ENCODE peak calls at places on chromosomes 16 and 17, in nine cellular contexts. C, R, A, T, X, U, O, F and B are unnamed samples.

GRCh38 chr16:87607871-87608270 is 5.6 kb downstream of the JPH3 start:
- DNase-seq in A (no peak), X (no peak), F (no peak), C (no peak), R (no peak), T (no peak), O (no peak), U (no peak), B (no peak)

GRCh38 chr16:9437115-9437514 is 345.7 kb downstream of the HAPSTR1 start:
- DNase-seq in A (no peak), U (no peak), F (no peak), O (no peak), T (no peak), C (no peak), X (no peak), R (no peak), B (no peak)

GRCh38 chr17:15332338-15332737 is 9.1 kb downstream of the TEKT3 start:
- DNase-seq in U (no peak), F (no peak), X (no peak), R (no peak), T (no peak), C (no peak), O (no peak), A (no peak), B (no peak)

GRCh38 chr17:59370580-59371299 is 39.3 kb downstream of the YPEL2 start:
- DNase-seq in O (no peak), X (no peak), A (no peak), T (no peak), C (no peak), U (no peak), R (no peak), F (no peak), B (no peak)

GRCh38 chr17:75808905-75809621 is 24.5 kb downstream of the UNK start:
- DNase-seq in T (no peak), A (no peak), U (no peak), O (peak; percentile 93), F (peak; percentile 62), C (no peak), R (peak; percentile 74), X (no peak), B (no peak)

GRCh38 chr16:57191056-57191536 is 5.0 kb downstream of the RSPRY1 start:
- DNase-seq in F (no peak), O (peak; percentile 86), U (peak; percentile 69), X (no peak), C (no peak), R (no peak), T (no peak), A (no peak), B (no peak)

GRCh38 chr17:78998311-78999055 is 11.1 kb downstream of the CANT1 start:
- DNase-seq in C (no peak), X (no peak), U (no peak), R (no peak), A (no peak), O (peak; percentile 18), F (no peak), T (no peak), B (peak; percentile 1)

GRCh38 chr17:80862341-80862969 is 129.2 kb upstream of the CHMP6 start:
- DNase-seq in U (no peak), T (no peak), R (no peak), X (no peak), F (no peak), O (no peak), A (no peak), C (no peak), B (no peak)

GRCh38 chr17:34243732-34244299 is 11.3 kb upstream of the CCL2 start:
- DNase-seq in C (no peak), T (no peak), U (no peak), O (no peak), R (no peak), A (no peak), X (no peak), F (no peak), B (no peak)

GRCh38 chr16:73231969-73232554 is 184.1 kb upstream of the ZFHX3 start:
- DNase-seq in U (no peak), T (no peak), A (no peak), F (no peak), O (peak; percentile 27), C (no peak), X (no peak), R (no peak), B (no peak)

GRCh38 chr16:88759245-88759975 is 25.6 kb downstream of the PIEZO1 start:
- DNase-seq in X (no peak), U (no peak), F (no peak), T (no peak), O (no peak), C (peak; percentile 48), R (no peak), A (no peak), B (no peak)

GRCh38 chr17:31967643-31968042 is 30.8 kb downstream of the SUZ12 start:
- DNase-seq in T (no peak), F (no peak), U (no peak), R (no peak), O (no peak), X (no peak), A (no peak), C (no peak), B (no peak)